ENCODE peak calls at places on chromosome 21, in eight cellular contexts. C is adrenal gland, Y is gastrocnemius medialis, B is heart left ventricle, T is uterus, J is thyroid gland, A is Peyer's patch, Q is IMR-90. D is an unnamed sample.

GRCh38 chr21:35924714-35925301 is 135.5 kb downstream of the SETD4 start:
- DNase-seq in C (peak; percentile 22), Y (peak; percentile 56), B (no peak), T (no peak), J (peak; percentile 3), A (no peak), Q (peak; percentile 96), D (peak; percentile 69)

GRCh38 chr21:45991606-45992301 is 10.2 kb downstream of the COL6A1 start:
- DNase-seq in C (peak; percentile 1), Y (no peak), B (no peak), T (peak; percentile 17), J (no peak), A (peak; percentile 20), Q (no peak), D (no peak)

GRCh38 chr21:10273196-10273595 is 248.2 kb upstream of the TPTE start:
- DNase-seq in C (no peak), Y (no peak), B (no peak), T (no peak), J (no peak), A (no peak), Q (no peak), D (no peak)

GRCh38 chr21:45452696-45453307 is 47.8 kb downstream of the COL18A1 start:
- DNase-seq in C (no peak), Y (no peak), B (no peak), T (no peak), J (no peak), A (no peak), Q (no peak), D (no peak)

GRCh38 chr21:23886828-23887708 is 1720.2 kb downstream of the MRPL39 start:
- DNase-seq in C (no peak), Y (no peak), B (no peak), T (no peak), J (no peak), A (no peak), Q (no peak), D (no peak)

GRCh38 chr21:28635541-28635940 is 357.1 kb downstream of the LTN1 start:
- DNase-seq in C (no peak), Y (no peak), B (no peak), T (no peak), J (no peak), A (no peak), Q (no peak), D (no peak)

GRCh38 chr21:39696620-39697019 is 48.4 kb upstream of the IGSF5 start:
- DNase-seq in C (peak; percentile 63), Y (no peak), B (no peak), T (no peak), J (peak; percentile 37), A (peak; percentile 61), Q (no peak), D (no peak)

GRCh38 chr21:46058339-46059145 is 39.4 kb upstream of the COL6A2 start:
- DNase-seq in C (peak; percentile 9), Y (peak; percentile 11), B (no peak), T (peak; percentile 24), J (no peak), A (peak; percentile 32), Q (no peak), D (no peak)

GRCh38 chr21:27532081-27532480 is 565.2 kb upstream of the ADAMTS5 start:
- DNase-seq in C (no peak), Y (no peak), B (no peak), T (no peak), J (no peak), A (no peak), Q (peak; percentile 63), D (peak; percentile 7)

GRCh38 chr21:42233067-42233981 is 14.4 kb downstream of the ABCG1 start:
- DNase-seq in C (peak; percentile 88), Y (peak; percentile 99), B (peak; percentile 67), T (peak; percentile 72), J (peak; percentile 60), A (peak; percentile 68), Q (peak; percentile 20), D (no peak)
- TF ChIP-seq POLR2A in C (no peak), Y (peak; percentile 48), B (no peak), T (no peak), J (no peak), A (no peak), Q (no peak), D (no peak)

GRCh38 chr21:33266050-33266783 is at the start of gene IL10RB:
- DNase-seq in C (peak; percentile 56), Y (peak; percentile 47), B (peak; percentile 82), T (peak; percentile 53), J (peak; percentile 72), A (peak; percentile 91), Q (peak; percentile 39), D (peak; percentile 91)
- TF ChIP-seq POLR2A in C (peak; percentile 26), Y (peak; percentile 45), B (no peak), T (peak; percentile 52), J (peak; percentile 63), A (peak; percentile 88), Q (peak; percentile 45), D (peak; percentile 72)

GRCh38 chr21:16088121-16088520 is 358.3 kb downstream of the USP25 start:
- DNase-seq in C (no peak), Y (no peak), B (no peak), T (no peak), J (no peak), A (no peak), Q (no peak), D (no peak)

GRCh38 chr21:16087523-16087922 is 357.7 kb downstream of the USP25 start:
- DNase-seq in C (no peak), Y (no peak), B (no peak), T (no peak), J (no peak), A (no peak), Q (no peak), D (no peak)

GRCh38 chr21:16085436-16085835 is 355.7 kb downstream of the USP25 start:
- DNase-seq in C (no peak), Y (no peak), B (no peak), T (no peak), J (no peak), A (no peak), Q (peak; percentile 39), D (no peak)

GRCh38 chr21:16086121-16086520 is 356.3 kb downstream of the USP25 start:
- DNase-seq in C (no peak), Y (no peak), B (no peak), T (no peak), J (no peak), A (no peak), Q (no peak), D (no peak)

GRCh38 chr21:16086936-16087335 is 357.2 kb downstream of the USP25 start:
- DNase-seq in C (no peak), Y (no peak), B (no peak), T (no peak), J (no peak), A (no peak), Q (no peak), D (no peak)
- TF ChIP-seq POLR2A in C (no peak), Y (no peak), B (no peak), T (no peak), J (no peak), A (no peak), Q (no peak), D (no peak)

GRCh38 chr21:34726627-34727337 is 58.0 kb downstream of the CLIC6 start:
- DNase-seq in C (no peak), Y (no peak), B (no peak), T (no peak), J (no peak), A (no peak), Q (peak; percentile 43), D (no peak)

GRCh38 chr21:34728479-34728878 is 59.7 kb downstream of the CLIC6 start:
- DNase-seq in C (no peak), Y (no peak), B (no peak), T (no peak), J (no peak), A (no peak), Q (no peak), D (no peak)

GRCh38 chr21:34730756-34731445 is 62.1 kb downstream of the CLIC6 start:
- DNase-seq in C (no peak), Y (no peak), B (no peak), T (no peak), J (no peak), A (no peak), Q (no peak), D (no peak)

GRCh38 chr21:34732388-34732821 is 63.6 kb downstream of the CLIC6 start:
- DNase-seq in C (no peak), Y (no peak), B (no peak), T (no peak), J (no peak), A (no peak), Q (no peak), D (no peak)

GRCh38 chr21:34730194-34730593 is 61.4 kb downstream of the CLIC6 start:
- DNase-seq in C (no peak), Y (no peak), B (no peak), T (no peak), J (no peak), A (no peak), Q (no peak), D (no peak)
- TF ChIP-seq POLR2A in C (no peak), Y (no peak), B (no peak), T (no peak), J (no peak), A (no peak), Q (no peak), D (no peak)

DNA sequence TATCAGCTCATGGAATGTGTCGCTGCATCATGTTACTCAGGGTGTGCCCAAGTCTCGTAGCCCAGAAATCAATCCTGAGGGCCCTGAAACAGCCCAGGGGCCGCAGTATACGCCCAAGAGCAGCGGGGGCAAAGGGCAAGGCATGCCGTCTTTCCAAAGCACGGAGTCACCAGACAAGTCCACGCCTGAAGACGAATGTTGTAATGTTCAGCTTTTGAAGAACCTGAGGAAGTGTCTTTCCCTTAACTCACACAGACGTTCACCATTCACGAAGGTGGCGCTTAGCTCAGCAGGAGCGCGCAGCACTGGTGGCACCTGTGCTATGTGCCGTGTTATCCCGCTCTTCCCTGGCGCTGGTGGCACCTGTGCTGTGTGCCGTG is 18.8 kb upstream of the PWP2 start:
- DNase-seq in C (no peak), Y (no peak), B (peak; percentile 6), T (no peak), J (no peak), A (peak; percentile 88), Q (no peak), D (no peak)
- TF ChIP-seq POLR2A in C (no peak), Y (no peak), B (no peak), T (no peak), J (no peak), A (peak; percentile 52), Q (no peak), D (no peak)

GRCh38 chr21:43893536-43894205 is 28.6 kb downstream of the AGPAT3 start:
- DNase-seq in C (peak; percentile 27), Y (no peak), B (no peak), T (no peak), J (no peak), A (peak; percentile 16), Q (no peak), D (no peak)
- TF ChIP-seq POLR2A in C (no peak), Y (no peak), B (no peak), T (no peak), J (no peak), A (no peak), Q (no peak), D (no peak)

D was measured in H54.